ENCODE peak calls at places on chromosomes 4 and X, in nine cellular contexts. I, N, Z, E, W, O, V, J and L are unnamed samples. For H3K36me3, the result is how much of the 10 kb centered on the place peaks cover.

GRCh38 chr4:11268149-11268548 is 160.5 kb downstream of the HS3ST1 start:
- DNase-seq in V (no peak), O (no peak), W (no peak), J (no peak), I (no peak), E (no peak), Z (no peak), N (no peak), L (no peak)

GRCh38 chr4:105092356-105092755 is 54.3 kb upstream of the TET2 start:
- DNase-seq in O (no peak), E (no peak), I (no peak), V (no peak), Z (peak), W (no peak), N (no peak), J (no peak), L (peak)

GRCh38 chrX:39559229-39559628 is 538.5 kb downstream of the BCOR start:
- DNase-seq in J (no peak), N (no peak), O (no peak), E (no peak), Z (peak), I (no peak), V (no peak), W (no peak), L (no peak)

GRCh38 chr4:168717852-168718251 is 221.0 kb downstream of the PALLD start:
- DNase-seq in J (no peak), E (no peak), W (no peak), O (no peak), V (no peak), N (no peak), I (no peak), Z (peak), L (no peak)

GRCh38 chr4:41319553-41319952 is 62.8 kb downstream of the UCHL1 start:
- DNase-seq in J (no peak), N (no peak), W (no peak), E (no peak), V (no peak), O (no peak), Z (peak), I (peak), L (peak)

GRCh38 chr4:125765936-125766335 is 451.2 kb downstream of the FAT4 start:
- DNase-seq in O (no peak), E (no peak), I (no peak), J (no peak), N (no peak), Z (peak), W (no peak), V (no peak), L (no peak)

GRCh38 chr4:81682492-81682891 is 210.8 kb upstream of the RASGEF1B start:
- DNase-seq in V (no peak), I (no peak), E (no peak), Z (no peak), O (no peak), W (no peak), J (no peak), N (no peak), L (no peak)

GRCh38 chr4:139940600-139940999 is 213.4 kb downstream of the MAML3 start:
- DNase-seq in E (no peak), O (no peak), V (no peak), W (no peak), J (no peak), Z (no peak), I (no peak), N (no peak), L (no peak)

GRCh38 chrX:140521393-140521792 is 16.5 kb upstream of the SOX3 start:
- DNase-seq in Z (no peak), W (peak), N (no peak), V (no peak), J (no peak), O (no peak), I (no peak), E (no peak), L (no peak)

GRCh38 chr4:16931906-16932305 is 33.5 kb upstream of the LDB2 start:
- DNase-seq in I (no peak), J (no peak), V (no peak), O (no peak), Z (peak), E (no peak), N (no peak), W (no peak), L (no peak)

GRCh38 chrX:69618803-69619202 is 2.9 kb downstream of the EDA start:
- DNase-seq in E (no peak), Z (no peak), W (peak), O (no peak), I (no peak), N (no peak), J (no peak), V (no peak), L (peak)

GRCh38 chr4:93730251-93730650 is 98.3 kb upstream of the ATOH1 start:
- DNase-seq in N (no peak), W (no peak), E (no peak), Z (no peak), O (no peak), J (no peak), V (no peak), I (no peak), L (no peak)

GRCh38 chr4:3766207-3766790 is at the start of gene ADRA2C:
- DNase-seq in I (no peak), O (no peak), V (no peak), N (no peak), E (peak), J (peak), Z (peak), W (no peak), L (no peak)

GRCh38 chr4:71456841-71457240 is 118.0 kb downstream of the SLC4A4 start:
- DNase-seq in O (no peak), W (no peak), V (no peak), I (no peak), J (no peak), E (no peak), N (no peak), Z (peak), L (peak)

GRCh38 chrX:1507511-1508463 is 29.2 kb downstream of the P2RY8 start:
- DNase-seq in I (no peak), N (no peak), V (no peak), J (no peak), E (no peak), W (no peak), Z (no peak), O (peak), L (no peak)

GRCh38 chr4:155807021-155807420 is 48.2 kb downstream of the GUCY1B1 start:
- DNase-seq in W (no peak), E (no peak), I (no peak), Z (peak), N (no peak), O (no peak), V (no peak), J (no peak), L (no peak)

GRCh38 chr4:151045907-151046306 is 30.8 kb upstream of the LRBA start:
- DNase-seq in Z (no peak), I (peak), W (peak), E (no peak), O (no peak), V (no peak), J (no peak), N (no peak), L (peak)

GRCh38 chr4:165680821-165681220 is 192.2 kb upstream of the TLL1 start:
- DNase-seq in W (no peak), Z (peak), V (no peak), J (no peak), I (no peak), N (no peak), O (no peak), E (no peak), L (no peak)

GRCh38 chr4:133498149-133498548 is 349.1 kb downstream of the PCDH10 start:
- DNase-seq in O (no peak), N (no peak), V (no peak), J (no peak), E (no peak), Z (peak), I (no peak), W (no peak), L (no peak)

GRCh38 chr4:82360298-82361177 is 13.3 kb downstream of the HNRNPD start:
- DNase-seq in J (no peak), W (peak), I (no peak), O (no peak), N (no peak), V (no peak), E (no peak), Z (no peak), L (peak)

GRCh38 chr4:106208481-106209460 is 107.2 kb downstream of the TBCK start:
- DNase-seq in I (no peak), Z (no peak), W (no peak), E (no peak), O (no peak), J (no peak), V (no peak), N (no peak), L (no peak)

GRCh38 chr4:89267392-89267791 is 40.2 kb downstream of the GPRIN3 start:
- DNase-seq in E (no peak), V (no peak), N (no peak), J (no peak), O (no peak), I (no peak), Z (no peak), W (no peak), L (no peak)

GRCh38 chr4:19309365-19309764 is 942.3 kb upstream of the SLIT2 start:
- DNase-seq in E (no peak), O (no peak), V (no peak), W (no peak), J (no peak), N (no peak), Z (peak), I (no peak), L (no peak)

GRCh38 chr4:142817442-142817841 is 28.7 kb downstream of the INPP4B start:
- DNase-seq in Z (peak), E (no peak), O (no peak), V (no peak), I (peak), J (no peak), N (no peak), W (no peak), L (no peak)

GRCh38 chr4:25915359-25915716 is 1.3 kb downstream of the SMIM20 start:
- DNase-seq in N (no peak), I (no peak), O (no peak), V (no peak), W (no peak), J (no peak), Z (peak), E (no peak), L (no peak)

GRCh38 chrX:17397074-17397473 is 22.1 kb downstream of the NHS start:
- DNase-seq in J (no peak), O (no peak), I (no peak), W (no peak), E (no peak), Z (peak), N (no peak), V (no peak), L (no peak)

GRCh38 chr4:67581913-67582312 is 23.4 kb downstream of the STAP1 start:
- DNase-seq in I (no peak), O (no peak), W (no peak), E (no peak), Z (no peak), N (no peak), V (no peak), J (no peak), L (no peak)

GRCh38 chr4:95998311-95998710 is 158.4 kb downstream of the PDHA2 start:
- DNase-seq in O (no peak), V (no peak), N (no peak), W (no peak), J (no peak), Z (no peak), E (no peak), I (no peak), L (no peak)

GRCh38 chrX:41332005-41332404 is 2.0 kb upstream of the DDX3X start:
- DNase-seq in J (no peak), W (peak), V (no peak), O (no peak), I (no peak), N (no peak), Z (no peak), E (no peak), L (no peak)

GRCh38 chr4:86593726-86594558 is at the start of gene PTPN13:
- DNase-seq in O (peak), V (peak), W (no peak), Z (peak), J (peak), I (peak), E (peak), N (peak), L (peak)

GRCh38 chr4:109295081-109295480 is 7.4 kb downstream of the COL25A1 start:
- DNase-seq in N (no peak), J (no peak), I (no peak), E (no peak), Z (no peak), W (no peak), V (no peak), O (no peak), L (no peak)

GRCh38 chr4:33482773-33483172 is 2761.5 kb downstream of the ARAP2 start:
- DNase-seq in V (peak), W (no peak), E (no peak), J (no peak), N (no peak), O (no peak), I (no peak), Z (no peak), L (peak)

GRCh38 chr4:150078041-150078995 is at the start of gene DCLK2:
- DNase-seq in W (no peak), V (peak), Z (peak), J (peak), I (peak), E (peak), N (no peak), O (peak), L (peak)

GRCh38 chr4:33477715-33478114 is 2757.5 kb downstream of the PCDH7 start:
- DNase-seq in O (no peak), W (no peak), J (no peak), V (no peak), E (no peak), N (no peak), I (no peak), Z (no peak), L (no peak)

GRCh38 chrX:153854702-153855101 is 24.4 kb upstream of the PDZD4 start:
- DNase-seq in J (no peak), O (no peak), V (no peak), I (no peak), E (no peak), W (no peak), Z (no peak), N (no peak), L (no peak)

GRCh38 chr4:7971881-7972500 is 32.3 kb upstream of the AFAP1 start:
- DNase-seq in O (no peak), N (no peak), W (no peak), Z (no peak), J (peak), E (no peak), I (no peak), V (no peak), L (no peak)

GRCh38 chr4:145130788-145131398 is 32.8 kb downstream of the ABCE1 start:
- DNase-seq in O (no peak), Z (peak), E (no peak), W (no peak), J (no peak), V (no peak), I (no peak), N (no peak), L (no peak)

GRCh38 chrX:43559643-43560042 is 96.5 kb upstream of the MAOA start:
- DNase-seq in O (no peak), Z (peak), I (peak), W (peak), N (peak), E (no peak), V (peak), J (peak), L (peak)

GRCh38 chr4:10001757-10002156 is 19.5 kb downstream of the SLC2A9 start:
- DNase-seq in E (no peak), O (no peak), I (no peak), Z (no peak), W (no peak), N (no peak), V (no peak), J (no peak), L (no peak)

GRCh38 chr4:173013232-173013932 is 155.2 kb upstream of the GALNT7 start:
- DNase-seq in Z (peak), J (no peak), W (peak), E (no peak), O (no peak), N (peak), I (no peak), V (peak), L (peak)

DNA sequence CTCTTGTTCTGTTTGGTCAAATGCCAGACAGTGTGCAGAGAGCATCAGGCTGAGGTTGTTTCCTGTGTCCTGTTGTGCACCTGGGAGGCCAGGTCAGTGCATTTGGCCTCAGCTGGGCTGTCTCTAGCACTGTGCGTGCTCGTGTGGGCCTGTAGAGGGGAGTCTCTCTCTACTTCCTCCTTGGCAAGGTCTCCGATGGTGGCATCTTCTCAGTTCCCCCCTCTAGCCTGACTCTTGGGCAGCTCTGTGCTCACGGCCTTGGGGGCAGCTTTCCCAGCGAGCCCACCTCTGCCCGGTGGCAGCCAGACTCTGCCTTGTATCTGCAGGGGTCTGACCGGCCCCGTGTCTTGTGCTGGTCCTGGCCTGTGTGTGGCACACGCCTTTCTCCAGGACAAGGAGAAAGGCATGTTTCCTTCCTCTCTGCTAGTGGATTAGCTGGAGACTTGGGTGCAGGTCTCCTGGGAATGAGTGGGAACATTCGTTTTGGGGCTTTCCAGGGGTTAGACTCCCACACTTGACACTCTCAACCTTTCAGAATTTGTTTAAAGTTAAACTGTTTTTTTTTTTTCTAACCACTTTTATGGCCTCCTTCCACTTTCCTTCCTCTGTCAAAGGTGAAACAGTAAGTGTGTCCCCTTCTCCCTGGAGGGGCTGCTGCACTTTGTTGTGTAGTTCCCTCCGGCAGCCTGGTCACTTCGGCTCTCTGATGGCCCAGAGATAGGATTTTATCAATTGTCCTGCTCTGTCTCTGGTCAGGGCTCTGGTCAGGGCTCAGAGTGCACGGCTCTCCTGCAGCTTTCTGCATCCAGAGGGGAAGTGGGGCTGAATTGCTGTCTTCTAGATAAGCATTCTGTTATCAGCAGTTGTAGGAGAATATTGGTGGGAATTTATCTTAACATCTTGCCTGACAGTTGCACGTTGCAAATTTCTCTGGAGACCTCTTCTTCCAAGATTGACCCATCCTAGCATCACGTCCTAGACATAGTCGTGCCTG is 62.5 kb downstream of the FAM193A start:
- DNase-seq in J (no peak), W (peak), O (no peak), Z (no peak), E (no peak), I (no peak), V (no peak), N (no peak), L (no peak)
- H3K36me3 ChIP-seq in J (under half), W (under half), O (under half), Z (under half), E (under half), I (under half), V (under half), N (under half), L (under half)

DNA sequence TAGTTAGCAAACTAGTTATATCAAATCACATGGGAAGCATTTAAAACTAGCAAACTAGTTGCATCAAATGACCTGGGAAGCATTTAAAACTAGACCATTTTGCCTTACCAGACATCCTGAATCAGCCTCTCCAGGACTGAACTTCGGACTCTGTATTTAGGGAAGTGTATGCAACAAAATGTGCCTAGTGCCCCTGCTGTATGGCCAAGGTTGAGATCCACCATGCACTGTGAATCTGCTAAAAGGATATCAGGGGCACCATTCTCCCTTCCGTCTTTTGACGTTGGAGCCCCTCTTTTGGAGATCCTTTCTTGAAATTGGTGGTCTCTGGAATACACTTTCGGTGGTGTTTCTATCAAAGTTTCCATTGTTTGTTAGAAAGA is 49.5 kb downstream of the CCNI start:
- DNase-seq in Z (no peak), W (no peak), E (no peak), N (no peak), V (no peak), O (peak), J (no peak), I (no peak), L (no peak)
- H3K36me3 ChIP-seq in Z (under half), W (under half), E (half or more), N (under half), V (half or more), O (half or more), J (under half), I (under half), L (under half)

GRCh38 chr4:39456946-39457763 is 1.6 kb downstream of the RPL9 start:
- DNase-seq in V (no peak), Z (no peak), J (no peak), N (no peak), O (peak), W (no peak), I (no peak), E (no peak), L (no peak)
- H3K36me3 ChIP-seq in V (half or more), Z (under half), J (under half), N (half or more), O (half or more), W (half or more), I (half or more), E (half or more), L (under half)

GRCh38 chrX:118988913-118989312 is 14.5 kb downstream of the LONRF3 start:
- DNase-seq in O (no peak), J (no peak), N (no peak), I (no peak), E (no peak), W (no peak), V (no peak), Z (no peak), L (no peak)

GRCh38 chrX:118978451-118978850 is 4.0 kb downstream of the LONRF3 start:
- DNase-seq in Z (no peak), I (no peak), O (no peak), V (no peak), E (no peak), J (no peak), W (no peak), N (no peak), L (no peak)

DNA sequence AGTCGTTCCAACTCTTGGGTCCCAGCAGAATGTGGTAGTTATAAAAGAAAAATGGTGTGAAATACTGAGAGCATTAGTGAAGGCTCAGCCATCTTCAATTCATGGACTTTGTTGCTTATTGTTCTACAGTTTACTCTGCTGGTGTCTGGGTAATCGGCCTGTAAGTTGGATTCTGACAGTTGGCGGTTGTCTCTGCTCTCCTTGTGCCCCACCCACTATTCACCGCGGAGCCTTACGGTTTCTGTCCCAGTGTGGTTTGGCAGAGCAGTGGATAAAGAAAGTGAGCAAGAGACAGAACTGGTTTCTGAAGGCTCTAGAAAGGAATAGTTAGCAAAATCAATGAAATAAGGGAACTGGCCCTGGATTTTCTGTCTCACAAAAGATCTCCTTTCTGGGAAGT is 9.1 kb downstream of the LONRF3 start:
- DNase-seq in W (no peak), O (no peak), Z (no peak), E (no peak), I (no peak), N (no peak), V (no peak), J (peak), L (peak)
- H3K36me3 ChIP-seq in W (under half), O (under half), Z (under half), E (under half), I (under half), N (under half), V (under half), J (under half), L (under half)